ENCODE peak calls at places on chromosomes 1 and 21, in four cellular contexts. Z is Daoy, O is LHCN-M2, A is endothelial cell. E is an unnamed sample.

GRCh38 chr21:43290529-43291346 is 121.9 kb downstream of the CRYAA start:
- DNase-seq in Z (no peak), O (no peak), A (no peak), E (no peak)

GRCh38 chr21:42509239-42509638 is 4.4 kb upstream of the SLC37A1 start:
- DNase-seq in Z (no peak), O (no peak), A (no peak), E (no peak)

GRCh38 chr1:42340093-42340492 is 5.1 kb upstream of the FOXJ3 start:
- DNase-seq in Z (peak), O (peak), A (no peak), E (no peak)

GRCh38 chr1:66831529-66832239 is 30.6 kb upstream of the INSL5 start:
- DNase-seq in Z (no peak), O (peak), A (no peak), E (no peak)

GRCh38 chr1:24107462-24108225 is 4.3 kb downstream of the MYOM3 start:
- DNase-seq in Z (peak), O (peak), A (no peak), E (no peak)

GRCh38 chr1:61641171-61641570 is 83.8 kb downstream of the TM2D1 start:
- DNase-seq in Z (no peak), O (no peak), A (no peak), E (no peak)

GRCh38 chr1:156638596-156638995 is 3.3 kb upstream of the BCAN start:
- DNase-seq in Z (no peak), O (no peak), A (no peak), E (no peak)

GRCh38 chr21:45482899-45483821 is 59.1 kb downstream of the SLC19A1 start:
- DNase-seq in Z (no peak), O (no peak), A (no peak), E (no peak)

GRCh38 chr1:208527197-208527596 is 283.0 kb upstream of the PLXNA2 start:
- DNase-seq in Z (no peak), O (no peak), A (no peak), E (no peak)

GRCh38 chr21:35198004-35198403 is 148.9 kb upstream of the RUNX1 start:
- DNase-seq in Z (peak), O (peak), A (no peak), E (no peak)

GRCh38 chr1:10791117-10791951 is 5.1 kb downstream of the CASZ1 start:
- DNase-seq in Z (no peak), O (no peak), A (no peak), E (no peak)

GRCh38 chr1:203934651-203935050 is 73.3 kb downstream of the SNRPE start:
- DNase-seq in Z (no peak), O (no peak), A (no peak), E (no peak)

GRCh38 chr21:31351438-31351837 is 7.4 kb upstream of the TIAM1 start:
- DNase-seq in Z (peak), O (peak), A (no peak), E (no peak)

GRCh38 chr1:199310701-199311100 is 671.9 kb downstream of the PTPRC start:
- DNase-seq in Z (no peak), O (no peak), A (no peak), E (no peak)

GRCh38 chr21:44736291-44737004 is 25.1 kb upstream of the TSPEAR start:
- DNase-seq in Z (peak), O (no peak), A (no peak), E (no peak)

GRCh38 chr1:30750751-30751291 is 6.8 kb downstream of the LAPTM5 start:
- DNase-seq in Z (no peak), O (no peak), A (no peak), E (no peak)

GRCh38 chr1:42736152-42736551 is 3.9 kb downstream of the CLDN19 start:
- DNase-seq in Z (peak), O (peak), A (peak), E (no peak)

GRCh38 chr1:101757985-101758384 is 238.7 kb downstream of the OLFM3 start:
- DNase-seq in Z (no peak), O (no peak), A (no peak), E (no peak)

GRCh38 chr1:29973406-29973805 is 737.1 kb downstream of the PTPRU start:
- DNase-seq in Z (no peak), O (no peak), A (no peak), E (no peak)

GRCh38 chr1:177017453-177017852 is 147.1 kb downstream of the ASTN1 start:
- DNase-seq in Z (no peak), O (no peak), A (no peak), E (no peak)

GRCh38 chr1:202202500-202203168 is 9.0 kb downstream of the LGR6 start:
- DNase-seq in Z (no peak), O (no peak), A (no peak), E (no peak)

GRCh38 chr1:118945460-118945859 is 42.7 kb downstream of the TBX15 start:
- DNase-seq in Z (peak), O (peak), A (no peak), E (no peak)

GRCh38 chr1:183936009-183936408 is 101.5 kb downstream of the COLGALT2 start:
- DNase-seq in Z (no peak), O (no peak), A (no peak), E (no peak)

GRCh38 chr1:210132582-210132981 is 100.0 kb upstream of the SERTAD4 start:
- DNase-seq in Z (peak), O (peak), A (peak), E (no peak)

GRCh38 chr1:34610063-34610462 is 144.8 kb upstream of the GJB5 start:
- DNase-seq in Z (no peak), O (no peak), A (no peak), E (no peak)

E was measured in midbrain.